ENCODE peak calls at places on chromosomes 5 and 9, in six cellular contexts. Z is mammary epithelial cell; F is fibroblast of lung; P is left ventricle myocardium inferior; I is heart right ventricle; K is CD8-positive, alpha-beta memory T cell. R is an unnamed sample.

GRCh38 chr5:149141224-149141956 is at the start of gene ABLIM3:
- DNase-seq in I (peak; percentile 82), P (peak; percentile 75), Z (peak; percentile 74), K (peak; percentile 57), F (no peak), R (peak; percentile 74)

GRCh38 chr9:112377087-112377486 is 2.8 kb upstream of the HSDL2 start:
- DNase-seq in Z (peak; percentile 6), P (no peak), K (no peak), I (no peak), F (no peak), R (no peak)

GRCh38 chr5:154967419-154968024 is 26.6 kb downstream of the MRPL22 start:
- DNase-seq in F (no peak), Z (no peak), I (no peak), P (no peak), K (no peak), R (peak; percentile 32)

GRCh38 chr5:74326571-74327338 is 313.8 kb downstream of the ENC1 start:
- DNase-seq in K (peak; percentile 44), Z (peak; percentile 97), F (peak; percentile 100), I (no peak), P (no peak), R (no peak)

GRCh38 chr5:116395178-116395577 is 179.4 kb downstream of the SEMA6A start:
- DNase-seq in P (no peak), F (no peak), K (no peak), I (no peak), Z (no peak), R (no peak)

GRCh38 chr5:143054480-143054941 is 284.3 kb downstream of the ARHGAP26 start:
- DNase-seq in P (no peak), Z (no peak), F (peak; percentile 75), K (no peak), I (no peak), R (no peak)

GRCh38 chr9:90961375-90961774 is 159.8 kb downstream of the SYK start:
- DNase-seq in K (no peak), I (peak; percentile 30), P (no peak), F (peak; percentile 70), Z (peak; percentile 80), R (no peak)

GRCh38 chr9:36671561-36671960 is 98.9 kb downstream of the MELK start:
- DNase-seq in F (no peak), P (no peak), K (no peak), I (no peak), Z (no peak), R (no peak)

GRCh38 chr5:168843998-168844374 is 264.8 kb upstream of the PANK3 start:
- DNase-seq in Z (no peak), P (no peak), F (no peak), K (no peak), I (no peak), R (no peak)

GRCh38 chr5:62315376-62316049 is 9.5 kb downstream of the KIF2A start:
- DNase-seq in P (no peak), I (no peak), K (no peak), F (no peak), Z (no peak), R (no peak)

GRCh38 chr5:66306105-66306843 is 162.2 kb downstream of the SREK1 start:
- DNase-seq in K (no peak), I (no peak), P (no peak), F (peak; percentile 50), Z (peak; percentile 58), R (peak; percentile 60)

GRCh38 chr5:87169300-87169991 is 98.2 kb upstream of the RASA1 start:
- DNase-seq in P (no peak), F (peak; percentile 59), Z (peak; percentile 11), I (no peak), K (no peak), R (no peak)

GRCh38 chr5:122262107-122262506 is 49.9 kb upstream of the SNCAIP start:
- DNase-seq in Z (peak; percentile 21), K (no peak), I (no peak), P (no peak), F (peak; percentile 28), R (no peak)

GRCh38 chr5:71533614-71534013 is 53.5 kb upstream of the MCCC2 start:
- DNase-seq in P (no peak), Z (peak; percentile 12), F (peak; percentile 20), I (no peak), K (no peak), R (no peak)

GRCh38 chr5:96094904-96095303 is 133.3 kb upstream of the ELL2 start:
- DNase-seq in K (no peak), I (no peak), Z (no peak), F (no peak), P (no peak), R (no peak)

GRCh38 chr9:2411459-2412215 is 209.9 kb upstream of the VLDLR start:
- DNase-seq in I (no peak), F (peak; percentile 89), Z (no peak), K (no peak), P (no peak), R (peak; percentile 95)

GRCh38 chr5:74316064-74316586 is 324.4 kb downstream of the ENC1 start:
- DNase-seq in P (no peak), Z (peak; percentile 99), F (peak; percentile 99), K (no peak), I (no peak), R (no peak)

GRCh38 chr9:128314697-128315096 is 7.5 kb downstream of the TRUB2 start:
- DNase-seq in F (no peak), K (no peak), Z (no peak), I (no peak), P (no peak), R (no peak)

GRCh38 chr9:4425358-4426045 is 64.8 kb upstream of the SLC1A1 start:
- DNase-seq in I (no peak), K (no peak), Z (no peak), F (no peak), P (no peak), R (no peak)

DNA sequence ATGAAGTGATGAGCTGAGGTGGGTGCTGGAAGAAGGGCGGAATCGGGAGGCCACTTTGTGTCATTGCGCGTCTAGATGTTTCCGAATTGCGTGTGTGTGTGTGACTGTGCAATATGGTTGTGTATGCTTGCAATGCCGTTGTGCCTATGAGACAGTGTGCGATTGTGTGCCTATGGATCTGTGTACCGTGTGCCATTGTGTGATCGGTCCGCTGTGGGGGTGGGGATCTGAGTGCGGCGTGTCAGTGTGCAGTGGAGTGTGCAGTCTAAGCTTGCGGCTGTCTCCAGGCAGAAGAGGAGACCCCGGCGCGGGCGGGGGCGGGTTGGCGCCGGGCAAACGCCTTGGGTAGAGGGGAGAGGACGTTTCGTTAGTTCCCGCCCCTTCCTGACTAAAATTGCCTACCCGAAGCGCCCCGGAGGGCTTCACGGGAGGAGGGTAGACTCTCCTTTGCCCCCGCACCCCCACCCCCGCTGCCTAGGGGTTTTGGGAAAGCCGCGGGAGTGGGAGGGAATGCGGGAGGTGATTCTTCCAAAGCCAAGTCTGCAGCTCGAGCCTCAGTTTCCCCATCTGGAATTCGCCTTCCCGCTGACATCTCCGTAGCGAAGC is 24.2 kb downstream of the PCDHGC5 start:
- DNase-seq in K (no peak), Z (no peak), I (peak; percentile 44), P (no peak), F (peak; percentile 57), R (no peak)
- H3K4me3 ChIP-seq in K (peak overlapping the region; percentile 65), Z (peak overlapping the region; percentile 11), I (peak overlapping the region; percentile 61), P (peak overlapping the region; percentile 69), F (peak overlapping the region; percentile 47), R (no peak overlapping the region)

DNA sequence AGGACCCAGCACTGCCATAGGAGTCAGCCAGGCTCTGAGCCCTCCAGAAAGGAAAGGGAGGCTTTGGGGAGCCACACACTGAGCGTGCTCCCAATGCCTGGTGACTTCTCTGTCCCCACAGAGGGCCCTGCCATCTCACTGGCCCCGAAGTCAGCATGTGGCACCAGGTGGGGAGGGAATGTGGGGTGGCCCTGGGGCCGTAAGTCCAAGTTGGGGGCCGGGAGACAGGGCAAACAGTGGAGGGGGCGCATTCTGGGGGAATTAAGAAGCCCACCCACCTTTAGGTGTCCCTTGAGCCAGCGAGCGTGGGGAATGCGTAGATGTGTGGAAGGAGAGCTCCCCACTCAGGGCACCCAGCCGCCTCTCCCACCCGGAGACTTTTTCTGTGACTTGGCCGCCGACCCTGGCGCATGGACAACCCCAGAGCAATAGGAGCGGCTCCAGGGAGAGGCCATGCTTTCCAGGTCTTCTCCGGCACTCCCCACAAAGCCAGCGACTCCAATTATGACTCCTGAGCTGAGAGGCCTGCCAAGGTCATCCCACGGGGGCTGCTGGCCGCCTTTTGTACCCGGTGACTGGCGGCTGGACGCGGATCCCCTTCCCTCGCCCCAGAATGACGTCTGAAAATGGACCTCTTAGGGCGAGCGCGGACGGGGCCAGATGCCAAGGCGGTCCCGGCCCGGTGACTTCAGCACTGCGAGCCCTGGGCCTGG is 9.8 kb downstream of the IRX1 start:
- DNase-seq in I (no peak), Z (no peak), F (peak; percentile 16), P (no peak), K (no peak), R (no peak)
- H3K27me3 ChIP-seq in I (peaks cover 96% of the 10 kb centered on the region), Z (no peaks in the 10 kb centered on the region), F (peaks cover 7% of the 10 kb centered on the region), P (peaks cover 99% of the 10 kb centered on the region), K (peaks cover 9% of the 10 kb centered on the region), R (no peaks in the 10 kb centered on the region)

GRCh38 chr9:135887585-135888050 is 19.7 kb downstream of the CAMSAP1 start:
- DNase-seq in F (no peak), P (no peak), I (peak; percentile 31), K (peak; percentile 29), Z (no peak), R (no peak)

GRCh38 chr9:135888126-135888765 is 19.1 kb downstream of the CAMSAP1 start:
- DNase-seq in K (no peak), F (no peak), Z (no peak), I (no peak), P (no peak), R (no peak)

GRCh38 chr9:135886147-135886981 is 21.0 kb downstream of the CAMSAP1 start:
- DNase-seq in I (no peak), F (peak; percentile 84), Z (peak; percentile 77), P (no peak), K (no peak), R (no peak)

GRCh38 chr9:135885100-135885853 is 22.1 kb downstream of the CAMSAP1 start:
- DNase-seq in F (peak; percentile 70), I (no peak), Z (no peak), K (no peak), P (no peak), R (no peak)

GRCh38 chr9:135887021-135887507 is 20.3 kb downstream of the CAMSAP1 start:
- DNase-seq in F (peak; percentile 49), I (peak; percentile 61), K (no peak), P (peak; percentile 49), Z (peak; percentile 39), R (no peak)
- H3K4me3 ChIP-seq in F (no peak overlapping the region), I (peak overlapping the region; percentile 5), K (peak overlapping the region; percentile 24), P (peak overlapping the region; percentile 37), Z (no peak overlapping the region), R (no peak overlapping the region)

DNA sequence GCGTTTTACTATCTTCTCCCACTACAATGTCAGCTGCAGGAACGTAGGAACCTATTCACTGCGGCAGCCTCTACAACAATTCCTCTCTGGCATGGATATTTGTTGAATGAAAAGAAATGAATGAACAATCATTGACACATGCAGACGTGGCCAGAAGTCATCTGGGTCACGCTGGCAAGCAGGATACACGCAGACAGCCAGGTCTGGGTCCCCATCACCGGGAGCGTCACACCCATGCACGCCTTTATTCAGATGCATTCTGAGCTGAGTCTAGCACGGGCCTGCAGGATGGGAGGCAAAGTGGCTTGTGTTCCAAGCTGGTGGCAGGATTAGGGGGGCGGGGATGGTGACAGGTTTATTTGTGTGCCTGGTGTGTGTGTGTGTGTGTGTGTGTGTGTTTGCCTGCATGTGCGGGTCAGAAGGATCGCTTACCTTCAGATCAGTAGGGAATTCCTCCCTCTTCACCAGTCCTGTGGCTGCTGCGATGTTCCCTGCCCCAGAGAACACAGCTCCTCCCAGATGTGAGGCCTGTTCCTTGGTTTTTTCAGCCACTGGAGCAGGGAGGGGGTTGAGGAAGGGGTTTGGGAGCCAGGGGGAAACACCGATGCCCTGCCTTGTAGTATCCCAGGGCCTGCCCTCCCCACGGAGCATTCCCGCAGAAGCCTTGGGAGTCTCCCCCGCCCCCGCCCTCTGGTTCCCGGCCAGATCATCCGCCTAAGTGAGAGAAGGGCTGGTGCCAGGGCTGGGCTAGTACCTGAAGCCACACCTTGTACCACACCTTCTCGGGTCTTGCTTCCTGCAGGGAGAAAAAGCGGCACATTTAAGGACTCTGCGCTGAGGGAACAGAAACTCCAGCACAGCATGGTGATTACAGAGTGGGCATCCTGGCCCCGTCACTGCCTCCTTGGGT is 4.1 kb downstream of the SNCB start:
- DNase-seq in P (no peak), F (no peak), Z (peak; percentile 38), K (no peak), I (no peak), R (no peak)
- H3K27me3 ChIP-seq in P (peaks cover 98% of the 10 kb centered on the region), F (peaks cover 9% of the 10 kb centered on the region), Z (peaks cover 14% of the 10 kb centered on the region), K (peaks cover 36% of the 10 kb centered on the region), I (peaks cover 92% of the 10 kb centered on the region), R (peaks cover 4% of the 10 kb centered on the region)

R was measured in HAP-1.